ENCODE peak calls at places on chromosome 12, in six cellular contexts. T is HepG2, R is K562, L is NT2/D1, Y is GM12878, F is H1. D is an unnamed sample.

GRCh38 chr12:55654506-55655224 is 18.0 kb downstream of the OR10P1 start:
- DNase-seq in T (no peak), R (no peak), L (no peak), Y (no peak), F (no peak), D (no peak)

GRCh38 chr12:108641446-108642268 is 8.0 kb upstream of the SELPLG start:
- DNase-seq in T (no peak), R (no peak), L (no peak), Y (no peak), F (no peak), D (no peak)

GRCh38 chr12:113881588-113881987 is 84.5 kb downstream of the RBM19 start:
- DNase-seq in T (no peak), R (no peak), L (no peak), Y (no peak), F (no peak), D (no peak)

GRCh38 chr12:93530358-93530757 is 42.1 kb upstream of the SOCS2 start:
- DNase-seq in T (no peak), R (no peak), L (no peak), Y (no peak), F (no peak), D (no peak)

GRCh38 chr12:109624467-109624866 is 50.9 kb downstream of the MVK start:
- DNase-seq in T (no peak), R (no peak), L (no peak), Y (no peak), F (no peak), D (no peak)

GRCh38 chr12:96036765-96037455 is 1.5 kb upstream of the LTA4H start:
- DNase-seq in T (no peak), R (no peak), L (no peak), Y (no peak), F (no peak), D (no peak)

GRCh38 chr12:6631549-6631961 is 4.2 kb downstream of the LPAR5 start:
- DNase-seq in T (no peak), R (no peak), L (no peak), Y (no peak), F (no peak), D (no peak)

GRCh38 chr12:124484526-124484953 is 82.9 kb downstream of the NCOR2 start:
- DNase-seq in T (no peak), R (no peak), L (no peak), Y (no peak), F (no peak), D (no peak)

GRCh38 chr12:9634177-9634803 is 26.6 kb upstream of the KLRB1 start:
- DNase-seq in T (peak), R (peak), L (peak), Y (no peak), F (no peak), D (no peak)

GRCh38 chr12:57224973-57225679 is 4.4 kb upstream of the SHMT2 start:
- DNase-seq in T (no peak), R (no peak), L (no peak), Y (no peak), F (no peak), D (no peak)

GRCh38 chr12:19757317-19757877 is 318.1 kb downstream of the AEBP2 start:
- DNase-seq in T (no peak), R (no peak), L (peak), Y (peak), F (no peak), D (peak)

GRCh38 chr12:128337456-128338160 is 70.6 kb downstream of the TMEM132C start:
- DNase-seq in T (no peak), R (no peak), L (peak), Y (no peak), F (no peak), D (no peak)

GRCh38 chr12:68807576-68808387 is at the start of gene MDM2:
- DNase-seq in T (peak), R (peak), L (peak), Y (peak), F (peak), D (peak)

GRCh38 chr12:132169376-132169775 is 25.1 kb downstream of the NOC4L start:
- DNase-seq in T (no peak), R (no peak), L (no peak), Y (no peak), F (no peak), D (no peak)

GRCh38 chr12:10169094-10169493 is 2.8 kb downstream of the OLR1 start:
- DNase-seq in T (no peak), R (no peak), L (no peak), Y (no peak), F (no peak), D (no peak)

GRCh38 chr12:1815814-1816729 is 4.3 kb upstream of the LRTM2 start:
- DNase-seq in T (peak), R (no peak), L (no peak), Y (no peak), F (no peak), D (no peak)

GRCh38 chr12:88889326-88890110 is 309.2 kb upstream of the KITLG start:
- DNase-seq in T (no peak), R (no peak), L (no peak), Y (no peak), F (no peak), D (no peak)

GRCh38 chr12:104115587-104115975 is 22.4 kb downstream of the NFYB start:
- DNase-seq in T (no peak), R (no peak), L (no peak), Y (no peak), F (no peak), D (no peak)

GRCh38 chr12:6199531-6200265 is 502 bp upstream of the CD9 start:
- DNase-seq in T (no peak), R (no peak), L (peak), Y (no peak), F (no peak), D (no peak)

GRCh38 chr12:6540181-6540877 is 6.0 kb downstream of the GAPDH start:
- DNase-seq in T (no peak), R (peak), L (peak), Y (no peak), F (no peak), D (peak)

GRCh38 chr12:65822732-65823480 is 1.4 kb upstream of the HMGA2 start:
- DNase-seq in T (peak), R (no peak), L (no peak), Y (no peak), F (peak), D (peak)

GRCh38 chr12:88623777-88624548 is 43.7 kb upstream of the KITLG start:
- DNase-seq in T (no peak), R (no peak), L (no peak), Y (no peak), F (no peak), D (no peak)

GRCh38 chr12:131386167-131386521 is 324.7 kb upstream of the SFSWAP start:
- DNase-seq in T (no peak), R (no peak), L (no peak), Y (no peak), F (no peak), D (no peak)

GRCh38 chr12:58774731-58775130 is 145.6 kb downstream of the LRIG3 start:
- DNase-seq in T (no peak), R (no peak), L (no peak), Y (no peak), F (no peak), D (no peak)

GRCh38 chr12:20716037-20716436 is 20.9 kb downstream of the SLCO1C1 start:
- DNase-seq in T (no peak), R (no peak), L (peak), Y (no peak), F (peak), D (peak)

DNA sequence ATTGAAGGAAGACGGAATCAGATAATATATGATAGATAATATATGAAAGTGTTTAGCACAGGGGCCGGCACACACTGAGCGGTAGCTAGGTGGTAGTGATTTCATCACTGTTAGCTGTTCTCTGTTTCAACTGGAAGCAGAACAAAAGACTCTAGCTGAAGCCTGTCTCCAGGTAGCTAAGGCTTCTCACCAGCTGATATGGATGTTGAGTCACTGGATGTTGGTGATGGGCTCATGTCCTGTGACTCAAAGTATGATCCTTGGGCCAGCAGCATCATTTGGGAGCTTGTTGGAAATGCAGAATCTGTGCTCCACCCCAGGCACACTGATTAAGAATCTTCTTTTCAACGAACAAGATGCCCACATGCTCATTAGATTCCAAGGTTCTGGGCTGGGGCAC is 21.6 kb upstream of the KCNA5 start:
- DNase-seq in T (no peak), R (no peak), L (no peak), Y (no peak), F (no peak), D (no peak)
- TF ChIP-seq ZNF274 in T (no peak), R (no peak), L (no peak), Y (no peak), F (no peak), D (no peak)

GRCh38 chr12:13258717-13259119 is 62.2 kb downstream of the EMP1 start:
- DNase-seq in T (no peak), R (no peak), L (no peak), Y (no peak), F (no peak), D (no peak)

GRCh38 chr12:13256705-13257045 is 60.1 kb downstream of the EMP1 start:
- DNase-seq in T (no peak), R (no peak), L (no peak), Y (no peak), F (no peak), D (no peak)

GRCh38 chr12:13257356-13257875 is 60.9 kb downstream of the EMP1 start:
- DNase-seq in T (no peak), R (no peak), L (no peak), Y (no peak), F (no peak), D (no peak)

GRCh38 chr12:13255792-13256704 is 59.5 kb downstream of the EMP1 start:
- DNase-seq in T (peak), R (peak), L (peak), Y (peak), F (peak), D (peak)

DNA sequence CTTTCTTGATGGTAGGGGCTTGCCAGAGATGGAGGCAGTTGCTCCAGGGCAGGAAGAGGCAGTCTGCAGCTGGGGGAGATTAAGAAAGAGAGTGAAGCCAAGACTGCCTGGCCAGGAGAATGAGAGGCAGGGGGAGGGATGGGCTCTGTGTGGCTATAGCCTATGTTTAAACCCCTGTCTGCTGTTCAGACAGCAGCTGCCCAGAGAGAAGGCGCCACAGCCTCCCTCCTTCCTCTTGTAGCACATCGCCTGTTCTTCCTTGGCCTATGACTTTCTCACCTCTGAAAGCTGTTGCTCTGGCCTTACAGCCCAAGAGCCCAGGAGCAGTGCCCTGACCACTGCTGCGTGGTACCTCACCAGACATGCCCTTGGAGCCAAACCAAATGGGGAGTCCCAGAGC is 61.7 kb downstream of the EMP1 start:
- DNase-seq in T (no peak), R (no peak), L (no peak), Y (no peak), F (no peak), D (no peak)
- TF ChIP-seq ZNF274 in T (no peak), R (no peak), L (no peak), Y (no peak), F (no peak), D (no peak)

DNA sequence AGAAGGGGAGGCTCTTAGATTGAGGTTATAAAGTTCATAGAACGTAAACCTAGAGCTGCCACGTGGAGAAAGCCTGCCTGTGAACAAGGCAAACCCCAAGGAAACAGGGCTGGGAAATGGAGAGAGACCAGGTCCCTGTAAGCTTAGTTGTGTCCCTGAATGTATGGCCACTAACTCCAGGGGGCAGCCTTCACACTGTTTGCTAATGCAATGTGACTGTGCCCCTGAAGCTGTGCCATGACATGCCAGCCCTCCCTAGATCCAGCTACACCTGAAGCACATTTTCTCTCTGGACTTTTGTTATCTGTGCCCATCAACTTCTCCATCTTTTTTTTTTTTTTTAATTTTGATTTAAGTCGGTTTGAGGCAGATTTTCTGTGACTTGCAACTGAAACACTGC is 60.6 kb upstream of the TMCC3 start:
- DNase-seq in T (peak), R (peak), L (peak), Y (no peak), F (no peak), D (peak)
- TF ChIP-seq ZNF274 in T (no peak), R (no peak), L (no peak), Y (no peak), F (no peak), D (no peak)

GRCh38 chr12:32196250-32197198 is 89.9 kb downstream of the BICD1 start:
- DNase-seq in T (no peak), R (no peak), L (no peak), Y (no peak), F (no peak), D (no peak)
- TF ChIP-seq ZNF274 in T (no peak), R (no peak), L (no peak), Y (no peak), F (no peak), D (no peak)

DNA sequence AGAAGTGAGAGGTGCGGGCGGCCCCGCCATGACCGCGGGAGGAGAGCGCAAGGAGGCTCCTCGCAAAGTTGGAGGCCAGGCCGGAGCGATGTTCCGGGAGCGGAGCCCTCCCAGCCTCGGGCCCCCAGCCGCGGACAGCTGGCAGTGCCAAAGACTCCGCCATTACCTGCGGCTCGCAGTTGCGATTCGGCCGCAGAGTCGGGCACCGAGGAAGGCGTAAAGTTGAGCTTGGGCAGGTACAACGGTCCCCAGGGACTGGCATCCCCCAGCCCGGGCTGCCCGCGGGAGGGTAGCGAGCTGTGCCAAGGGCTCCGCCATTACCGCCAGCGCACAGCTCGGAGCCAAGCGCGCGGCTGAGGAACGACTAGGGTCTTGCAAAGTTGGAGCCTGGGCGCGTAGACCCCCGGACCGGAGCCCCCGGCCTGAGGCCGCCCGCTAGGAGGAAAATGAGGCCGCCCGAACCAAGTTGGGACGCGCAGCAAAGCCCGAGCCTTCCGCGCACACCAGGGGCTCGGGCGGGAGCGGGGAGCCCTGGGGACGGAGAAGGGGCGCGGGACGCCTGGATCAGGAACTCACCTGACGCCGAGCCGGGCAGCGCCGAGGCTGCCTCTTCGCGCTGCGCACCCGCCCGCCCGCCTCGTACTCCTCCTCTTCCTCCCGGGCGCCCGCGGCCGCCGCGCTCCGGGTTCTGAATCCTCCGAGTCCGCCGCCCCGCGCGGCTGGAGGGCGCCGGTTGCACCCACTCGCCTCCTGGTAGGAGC is 695 bp downstream of the NOS1 start:
- DNase-seq in T (no peak), R (no peak), L (no peak), Y (no peak), F (no peak), D (no peak)
- TF ChIP-seq ZNF274 in T (no peak), R (no peak), L (no peak), Y (no peak), F (no peak), D (no peak)